ENCODE peak calls at places on chromosomes 13 and 19, in five cellular contexts. D, J, N, A and P are unnamed samples.

GRCh38 chr13:33126909-33127607 is 110.8 kb downstream of the KL start:
- DNase-seq in D (peak; percentile 34), J (no peak), N (peak; percentile 65), A (no peak), P (peak; percentile 75)

GRCh38 chr19:18336121-18336520 is 4.3 kb upstream of the PGPEP1 start:
- DNase-seq in D (no peak), J (no peak), N (no peak), A (no peak), P (no peak)

GRCh38 chr13:30668305-30668704 is 50.6 kb downstream of the USPL1 start:
- DNase-seq in D (no peak), J (no peak), N (no peak), A (no peak), P (no peak)

GRCh38 chr19:45340899-45341453 is 426 bp downstream of the KLC3 start:
- DNase-seq in D (peak; percentile 18), J (no peak), N (peak; percentile 8), A (no peak), P (peak; percentile 32)

GRCh38 chr13:95509521-95510315 is 42.8 kb upstream of the CLDN10 start:
- DNase-seq in D (peak; percentile 21), J (no peak), N (peak; percentile 10), A (peak; percentile 64), P (peak; percentile 54)

GRCh38 chr13:99211421-99212035 is 10.9 kb downstream of the UBAC2 start:
- DNase-seq in D (no peak), J (no peak), N (no peak), A (no peak), P (no peak)

GRCh38 chr13:26051231-26052135 is at the start of gene SHISA2:
- DNase-seq in D (peak; percentile 30), J (no peak), N (peak; percentile 31), A (peak; percentile 78), P (peak; percentile 50)

GRCh38 chr13:102138635-102139225 is 263.1 kb downstream of the FGF14 start:
- DNase-seq in D (no peak), J (no peak), N (peak; percentile 10), A (no peak), P (peak; percentile 16)

GRCh38 chr19:54660967-54661366 is 1.8 kb upstream of the LILRB4 start:
- DNase-seq in D (no peak), J (no peak), N (no peak), A (no peak), P (no peak)

GRCh38 chr13:88005188-88005587 is 334.0 kb downstream of the SLITRK5 start:
- DNase-seq in D (peak; percentile 7), J (no peak), N (no peak), A (no peak), P (no peak)

GRCh38 chr13:61128850-61129645 is 286.6 kb downstream of the PCDH20 start:
- DNase-seq in D (no peak), J (no peak), N (no peak), A (peak; percentile 38), P (no peak)

GRCh38 chr19:12777217-12778019 is 2.1 kb upstream of the HOOK2 start:
- DNase-seq in D (peak; percentile 66), J (peak; percentile 82), N (peak; percentile 68), A (peak; percentile 85), P (peak; percentile 72)

GRCh38 chr19:50557009-50557613 is 11.1 kb downstream of the LRRC4B start:
- DNase-seq in D (no peak), J (no peak), N (no peak), A (no peak), P (no peak)

GRCh38 chr19:50558039-50558438 is 10.2 kb downstream of the LRRC4B start:
- DNase-seq in D (no peak), J (no peak), N (no peak), A (no peak), P (no peak)

GRCh38 chr19:50555447-50556235 is 12.6 kb downstream of the LRRC4B start:
- DNase-seq in D (no peak), J (no peak), N (no peak), A (no peak), P (no peak)

GRCh38 chr19:50555033-50555432 is 13.2 kb downstream of the LRRC4B start:
- DNase-seq in D (no peak), J (no peak), N (no peak), A (no peak), P (no peak)

GRCh38 chr19:50556236-50557008 is 11.8 kb downstream of the LRRC4B start:
- DNase-seq in D (peak; percentile 53), J (peak; percentile 67), N (peak; percentile 59), A (peak; percentile 45), P (peak; percentile 84)
- TF ChIP-seq CTCF in D (peak; percentile 64), J (peak; percentile 71), N (peak; percentile 72), A (peak; percentile 85), P (peak; percentile 91)

DNA sequence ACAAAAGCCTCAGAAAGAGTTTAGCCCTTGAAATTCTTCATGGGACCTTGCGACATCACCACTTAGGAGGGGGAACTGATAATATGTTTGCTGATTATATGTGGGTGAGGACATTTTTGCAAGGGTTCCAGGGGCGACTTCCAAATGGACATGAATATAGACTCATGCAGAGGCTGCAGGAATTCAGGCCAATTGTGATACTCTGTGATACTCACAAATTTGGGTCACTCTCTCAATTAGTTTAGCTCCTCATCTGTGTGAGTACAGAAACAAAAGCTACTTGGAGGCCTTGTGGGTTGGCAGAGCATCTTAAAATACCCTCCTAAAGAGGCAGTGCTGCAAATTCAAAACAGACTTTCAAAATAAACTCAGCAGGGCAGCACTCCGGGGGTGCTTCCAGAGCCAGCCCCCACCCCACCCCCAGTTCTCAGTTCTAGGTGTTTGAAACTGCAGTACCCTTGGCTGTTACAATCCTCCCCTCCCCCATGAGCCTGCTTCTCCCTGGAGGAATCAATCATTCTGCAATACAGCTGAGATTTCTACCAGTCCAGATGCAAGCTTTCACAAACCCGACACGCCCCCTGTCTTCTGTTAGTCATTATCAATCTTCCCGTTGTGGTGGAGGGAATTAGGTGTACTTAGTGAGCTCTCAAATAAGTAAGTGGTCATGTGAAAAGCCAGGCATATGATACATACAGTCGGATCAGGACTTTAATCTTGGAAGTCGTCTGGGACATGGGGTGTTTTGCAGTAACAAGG is 96.9 kb upstream of the MBNL2 start:
- DNase-seq in D (peak; percentile 75), J (no peak), N (peak; percentile 74), A (peak; percentile 82), P (peak; percentile 91)
- H3K4me3 ChIP-seq in D (no peak overlapping the region), J (no peak overlapping the region), N (no peak overlapping the region), A (no peak overlapping the region), P (no peak overlapping the region)

DNA sequence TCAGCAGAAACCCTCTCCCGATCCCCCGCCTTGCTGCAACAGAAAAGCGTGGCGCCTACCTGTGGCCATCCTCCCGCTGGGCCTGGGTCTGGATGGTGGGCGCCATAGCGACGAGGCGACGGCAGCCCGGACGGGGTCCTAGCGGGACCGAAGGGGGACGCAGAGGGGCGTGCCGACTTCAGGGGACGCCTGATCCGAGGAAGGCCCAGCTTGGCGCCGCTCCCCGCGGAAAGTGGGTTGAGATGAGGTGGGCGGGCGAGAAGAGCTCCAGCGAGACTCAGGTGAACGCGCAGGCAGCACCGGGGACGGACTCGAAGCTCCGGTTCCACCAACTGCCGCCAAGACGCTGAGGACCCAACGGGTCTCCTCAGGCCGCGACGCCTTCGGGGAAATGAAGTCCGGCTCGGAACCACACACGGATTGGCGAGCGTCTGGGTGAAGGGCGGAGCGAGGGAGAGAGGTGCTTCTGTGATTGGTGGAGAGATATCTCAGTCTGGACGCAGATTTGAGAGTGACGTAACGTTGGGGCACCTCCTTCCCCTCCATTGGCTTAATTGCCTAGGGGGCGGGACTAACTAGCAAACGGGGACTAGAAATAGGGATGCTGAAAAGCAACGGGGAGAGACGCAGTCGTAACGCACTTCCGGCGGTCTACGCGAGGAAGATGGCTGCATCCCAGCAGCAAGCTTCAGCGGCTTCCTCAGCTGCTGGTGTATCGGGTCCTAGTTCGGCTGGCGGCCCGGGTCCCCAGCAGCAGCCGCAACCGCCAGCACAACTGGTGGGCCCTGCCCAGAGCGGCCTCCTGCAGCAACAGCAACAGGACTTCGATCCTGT is at the start of the genes MED29 and PAF1:
- DNase-seq in D (peak; percentile 99), J (peak; percentile 98), N (peak; percentile 100), A (peak; percentile 100), P (peak; percentile 100)
- TF ChIP-seq CTCF in D (no peak), J (no peak), N (peak; percentile 6), A (no peak), P (no peak)

GRCh38 chr19:7789447-7789846 is 26.4 kb downstream of the CLEC4M start:
- DNase-seq in D (no peak), J (no peak), N (no peak), A (no peak), P (no peak)
- H3K4me3 ChIP-seq in D (no peak overlapping the region), J (no peak overlapping the region), N (no peak overlapping the region), A (no peak overlapping the region), P (no peak overlapping the region)

DNA sequence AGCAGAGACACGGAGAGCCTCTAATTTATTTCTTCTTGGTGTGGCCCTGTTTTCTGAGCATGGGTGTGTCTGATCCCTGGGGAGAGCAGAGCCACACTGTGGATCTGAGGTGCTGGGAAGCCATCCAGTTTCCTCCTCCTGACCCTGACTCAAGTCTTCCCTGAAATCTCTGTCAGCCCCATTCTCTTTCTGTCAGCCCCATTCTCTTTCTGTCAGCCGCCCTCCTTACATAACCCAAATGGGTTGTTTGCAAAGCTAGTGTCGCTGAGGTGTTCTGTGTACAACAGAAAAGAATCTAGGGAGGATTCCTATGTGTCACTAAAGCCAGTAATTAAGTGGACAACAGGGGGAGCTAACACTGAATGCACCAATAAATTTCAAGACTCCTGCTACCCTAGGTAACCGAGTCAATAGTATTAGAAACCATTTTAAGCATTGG is 50.2 kb downstream of the LRCH1 start:
- DNase-seq in D (peak; percentile 17), J (no peak), N (no peak), A (no peak), P (no peak)
- TF ChIP-seq CTCF in D (peak; percentile 38), J (peak; percentile 36), N (peak; percentile 18), A (peak; percentile 41), P (peak; percentile 26)

GRCh38 chr13:36673352-36673751 is 468 bp upstream of the SERTM1 start:
- DNase-seq in D (no peak), J (no peak), N (no peak), A (no peak), P (no peak)

GRCh38 chr13:36674337-36675212 is 755 bp downstream of the SERTM1 start:
- DNase-seq in D (no peak), J (no peak), N (no peak), A (no peak), P (peak; percentile 4)

GRCh38 chr13:36675213-36675536 is 1.4 kb downstream of the SERTM1 start:
- DNase-seq in D (no peak), J (no peak), N (no peak), A (no peak), P (no peak)

GRCh38 chr13:36673838-36674326 is at the start of gene SERTM1:
- DNase-seq in D (no peak), J (no peak), N (no peak), A (peak; percentile 38), P (no peak)
- H3K4me3 ChIP-seq in D (no peak within 1 kb of the TSS), J (no peak within 1 kb of the TSS), N (no peak within 1 kb of the TSS), A (peak within 1 kb of the TSS; percentile 37), P (no peak within 1 kb of the TSS)

GRCh38 chr19:10500247-10500592 is 2.9 kb downstream of the KEAP1 start:
- DNase-seq in D (no peak), J (no peak), N (no peak), A (no peak), P (no peak)

GRCh38 chr19:10499550-10500246 is 3.5 kb downstream of the KEAP1 start:
- DNase-seq in D (no peak), J (peak; percentile 84), N (no peak), A (no peak), P (no peak)

GRCh38 chr19:10501971-10502523 is 1.1 kb downstream of the KEAP1 start:
- DNase-seq in D (peak; percentile 46), J (peak; percentile 99), N (peak; percentile 29), A (peak; percentile 35), P (peak; percentile 29)

GRCh38 chr19:10503002-10503789 is at the start of gene KEAP1:
- DNase-seq in D (peak; percentile 19), J (no peak), N (no peak), A (peak; percentile 35), P (peak; percentile 61)

GRCh38 chr19:10502524-10503001 is 593 bp downstream of the KEAP1 start:
- DNase-seq in D (peak; percentile 90), J (peak; percentile 96), N (peak; percentile 85), A (peak; percentile 89), P (peak; percentile 91)
- TF ChIP-seq CTCF in D (no peak), J (no peak), N (peak; percentile 23), A (no peak), P (no peak)